ENCODE peak calls at places on chromosomes 1 and 21, in five cellular contexts. F, A, V, M and U are unnamed samples.

GRCh38 chr1:214859647-214860046 is 222.9 kb upstream of the KCNK2 start:
- DNase-seq in F (no peak), A (no peak), V (no peak), M (no peak), U (no peak)

GRCh38 chr21:41407541-41408460 is 18.2 kb upstream of the MX1 start:
- DNase-seq in F (no peak), A (no peak), V (no peak), M (no peak), U (no peak)

GRCh38 chr1:11321656-11322491 is 48.9 kb downstream of the UBIAD1 start:
- DNase-seq in F (no peak), A (no peak), V (no peak), M (no peak), U (no peak)

GRCh38 chr21:42648606-42649005 is 4.8 kb upstream of the PDE9A start:
- DNase-seq in F (no peak), A (no peak), V (no peak), M (no peak), U (no peak)

GRCh38 chr21:17527240-17527639 is 14.4 kb downstream of the CXADR start:
- DNase-seq in F (peak; percentile 43), A (no peak), V (no peak), M (no peak), U (no peak)

GRCh38 chr1:38730511-38731397 is 128.8 kb downstream of the RRAGC start:
- DNase-seq in F (no peak), A (peak; percentile 7), V (no peak), M (no peak), U (no peak)

GRCh38 chr1:159930634-159931033 is 5.3 kb upstream of the TAGLN2 start:
- DNase-seq in F (no peak), A (no peak), V (no peak), M (no peak), U (no peak)

GRCh38 chr1:88401283-88401682 is 282.8 kb upstream of the PKN2 start:
- DNase-seq in F (no peak), A (no peak), V (no peak), M (no peak), U (no peak)

GRCh38 chr1:223341111-223341510 is 22.9 kb downstream of the SUSD4 start:
- DNase-seq in F (peak; percentile 26), A (no peak), V (no peak), M (no peak), U (no peak)

GRCh38 chr21:38221594-38221993 is 35.2 kb upstream of the KCNJ15 start:
- DNase-seq in F (no peak), A (no peak), V (no peak), M (no peak), U (no peak)

DNA sequence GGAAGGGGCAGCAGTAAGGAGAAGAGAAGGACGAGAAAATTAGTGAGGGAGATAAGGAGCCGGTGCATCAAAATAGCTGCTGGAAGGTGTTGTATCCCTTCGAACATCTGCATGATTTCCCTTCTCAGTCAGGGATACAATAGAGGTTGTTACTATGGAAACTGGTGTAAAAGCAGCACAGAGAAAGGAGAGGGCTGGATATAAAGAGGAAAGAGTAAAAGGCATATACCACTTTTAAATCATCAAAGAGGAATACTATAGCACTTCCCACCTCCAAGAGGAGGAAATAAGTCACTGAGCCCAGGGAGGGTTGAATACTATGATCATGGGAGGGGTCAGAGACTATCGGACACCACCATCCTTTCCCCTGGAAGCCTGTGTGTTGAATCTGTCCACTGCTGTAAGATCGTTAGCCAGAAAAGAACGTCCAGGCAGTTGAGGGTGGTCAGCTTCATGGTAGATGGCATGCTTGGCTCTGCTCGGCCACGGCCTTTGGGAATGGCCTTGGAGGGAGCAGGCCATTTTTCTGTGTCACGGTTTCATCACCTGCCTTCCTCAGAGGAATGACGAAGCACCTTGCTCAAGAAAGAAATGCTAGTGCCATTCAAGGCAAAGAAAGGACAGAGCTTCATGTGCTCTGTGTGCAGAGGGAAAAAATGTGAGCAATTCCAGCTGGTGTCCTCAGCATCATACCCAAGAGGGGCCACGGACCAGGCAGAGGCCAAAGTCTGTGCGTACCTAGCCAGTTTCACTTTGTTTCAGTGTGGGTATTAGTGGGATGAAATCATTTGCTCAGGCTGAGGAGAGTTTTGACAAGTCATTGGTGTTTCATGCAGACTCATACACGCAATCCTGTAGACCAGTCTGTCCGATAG is 64.2 kb downstream of the IRF2BP2 start:
- DNase-seq in F (peak; percentile 82), A (no peak), V (no peak), M (no peak), U (peak; percentile 49)
- H3K4me2 ChIP-seq in F (peak overlapping the region; percentile 41), A (no peak overlapping the region), V (no peak overlapping the region), M (no peak overlapping the region), U (peak overlapping the region; percentile 60)

GRCh38 chr1:56068210-56068609 is 511.2 kb downstream of the PLPP3 start:
- DNase-seq in F (no peak), A (no peak), V (no peak), M (no peak), U (no peak)
- TF ChIP-seq EZH2phosphoT487 in F (no peak), A (no peak), V (no peak), M (no peak), U (no peak)

GRCh38 chr1:235650341-235651169 is 971 bp upstream of the GNG4 start:
- DNase-seq in F (peak; percentile 73), A (no peak), V (peak; percentile 86), M (no peak), U (peak; percentile 80)
- H3K4me2 ChIP-seq in F (peak overlapping the region; percentile 99), A (no peak overlapping the region), V (peak overlapping the region; percentile 82), M (no peak overlapping the region), U (peak overlapping the region; percentile 94)

DNA sequence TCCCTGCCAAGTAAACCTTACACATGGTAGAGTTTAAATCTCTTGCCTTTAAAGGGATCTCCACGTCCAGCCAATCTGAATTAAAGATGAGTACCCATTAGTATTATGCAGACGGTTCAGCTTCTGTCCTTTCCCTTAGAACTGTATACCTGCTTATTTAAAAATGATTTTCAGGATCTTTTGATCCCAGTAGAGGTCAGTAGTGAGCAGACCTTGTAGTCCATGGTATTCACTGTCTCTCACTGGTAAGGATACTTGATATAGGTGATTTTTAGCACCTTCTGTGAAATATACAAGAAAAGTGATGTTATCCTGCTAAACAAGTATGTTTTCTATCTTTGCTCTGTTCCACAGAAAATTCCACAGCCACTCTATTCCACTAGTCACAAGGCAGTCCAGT is 1211.6 kb upstream of the ADGRL4 start:
- DNase-seq in F (peak; percentile 69), A (peak; percentile 54), V (peak; percentile 80), M (peak; percentile 48), U (peak; percentile 59)
- TF ChIP-seq EZH2phosphoT487 in F (no peak), A (no peak), V (no peak), M (no peak), U (no peak)